ENCODE peak calls at places on chromosomes 16 and 17, in seven cellular contexts. Q, Z, W, P, T, F and C are unnamed samples.

GRCh38 chr17:44362056-44362355 is 1.6 kb downstream of the FAM171A2 start:
- DNase-seq in Q (no peak), P (no peak), T (no peak), F (no peak), Z (no peak), W (no peak), C (no peak)

GRCh38 chr17:15488557-15488956 is 21.1 kb upstream of the CDRT4 start:
- DNase-seq in P (no peak), Z (no peak), W (no peak), T (no peak), Q (no peak), F (no peak), C (no peak)

GRCh38 chr17:4715071-4715749 is 4.8 kb downstream of the ARRB2 start:
- DNase-seq in Q (no peak), W (no peak), F (no peak), Z (no peak), T (no peak), P (no peak), C (peak; percentile 9)

GRCh38 chr17:77750427-77751043 is 208.0 kb upstream of the TNRC6C start:
- DNase-seq in F (no peak), T (no peak), P (peak; percentile 3), W (no peak), Z (no peak), Q (no peak), C (no peak)

GRCh38 chr17:29710891-29711418 is 88.2 kb upstream of the CORO6 start:
- DNase-seq in T (peak; percentile 59), Z (no peak), W (no peak), F (no peak), Q (no peak), P (no peak), C (no peak)

GRCh38 chr17:14299261-14300093 is 1.4 kb upstream of the HS3ST3B1 start:
- DNase-seq in Z (peak; percentile 23), Q (peak; percentile 36), P (peak; percentile 68), W (no peak), T (no peak), F (peak; percentile 78), C (peak; percentile 18)

GRCh38 chr17:205176-205538 is 23.7 kb upstream of the DOC2B start:
- DNase-seq in T (no peak), W (no peak), P (peak; percentile 5), Q (no peak), F (no peak), Z (no peak), C (no peak)

GRCh38 chr17:32348483-32348800 is 1.5 kb upstream of the ZNF207 start:
- DNase-seq in W (no peak), Z (no peak), T (no peak), Q (no peak), P (no peak), F (no peak), C (no peak)

GRCh38 chr17:68847711-68848110 is 107.5 kb downstream of the ABCA8 start:
- DNase-seq in T (no peak), Z (no peak), W (no peak), Q (no peak), P (no peak), F (no peak), C (no peak)

GRCh38 chr17:35088911-35089845 is 25.7 kb upstream of the RFFL start:
- DNase-seq in F (peak; percentile 92), P (peak; percentile 85), Q (peak; percentile 83), T (no peak), Z (no peak), W (peak; percentile 79), C (peak; percentile 81)

GRCh38 chr17:27879987-27880608 is 13.1 kb downstream of the LYRM9 start:
- DNase-seq in F (peak; percentile 77), P (peak; percentile 84), T (no peak), W (peak; percentile 77), Q (peak; percentile 73), Z (peak; percentile 90), C (peak; percentile 49)

GRCh38 chr17:39872700-39873099 is 4.7 kb downstream of the ZPBP2 start:
- DNase-seq in Q (no peak), T (peak; percentile 1), F (no peak), P (no peak), Z (no peak), W (no peak), C (no peak)
- TF ChIP-seq CTCF in Q (no peak), T (peak; percentile 36), F (no peak), P (no peak), Z (peak; percentile 24), W (no peak), C (peak; percentile 47)

GRCh38 chr17:50620848-50621247 is 13.8 kb upstream of the ABCC3 start:
- DNase-seq in T (no peak), W (no peak), Q (no peak), F (no peak), Z (no peak), P (peak; percentile 75), C (no peak)
- TF ChIP-seq CTCF in T (no peak), W (peak; percentile 16), Q (no peak), F (peak; percentile 34), Z (no peak), P (peak; percentile 63), C (no peak)

DNA sequence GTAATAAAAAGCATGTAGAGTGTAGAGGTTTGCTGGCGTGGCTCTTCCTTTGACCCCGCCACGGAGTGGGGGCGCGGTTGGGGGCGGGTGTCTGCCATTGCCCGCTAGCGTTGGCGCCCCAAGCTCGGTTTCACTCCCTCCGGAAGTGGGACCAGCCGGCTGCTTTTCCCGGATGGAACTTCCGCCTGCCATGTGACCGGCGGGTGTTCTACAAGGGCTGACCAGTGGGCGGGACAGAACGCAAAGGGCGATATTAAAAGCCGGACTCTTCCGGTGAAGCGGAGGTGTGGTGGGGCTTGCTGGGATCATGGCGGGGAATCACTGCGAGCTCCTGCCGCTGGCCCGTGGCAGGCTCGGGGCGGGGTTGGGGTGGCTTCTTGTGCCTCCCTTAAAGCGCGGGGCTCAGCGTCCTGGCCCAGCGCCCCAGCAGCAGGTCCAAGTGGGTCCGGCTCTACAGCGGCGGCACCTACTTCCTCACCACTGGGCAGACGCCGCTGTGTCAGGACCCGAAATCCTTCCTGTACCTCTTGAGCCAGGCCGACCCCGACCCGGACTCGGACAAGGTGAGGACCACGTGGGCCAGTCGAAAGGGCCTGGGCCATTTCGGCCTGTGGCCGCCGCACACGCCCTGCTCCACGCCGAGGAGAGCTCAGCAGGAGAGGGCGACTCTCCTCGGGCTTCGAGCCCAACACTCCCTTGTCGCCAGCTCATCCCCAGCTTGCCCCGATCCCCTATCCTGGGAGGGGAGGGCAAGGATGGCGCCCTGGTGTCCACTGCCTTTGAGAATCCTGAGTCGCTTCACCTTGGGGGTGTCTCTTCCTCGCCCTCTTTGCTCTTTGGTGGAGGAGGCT is 65.6 kb downstream of the PDPK1 start:
- DNase-seq in Z (peak; percentile 99), Q (peak; percentile 96), F (peak; percentile 94), P (peak; percentile 97), W (peak; percentile 93), T (peak; percentile 79), C (peak; percentile 67)
- TF ChIP-seq CTCF in Z (no peak), Q (peak; percentile 13), F (no peak), P (no peak), W (no peak), T (peak; percentile 7), C (no peak)

DNA sequence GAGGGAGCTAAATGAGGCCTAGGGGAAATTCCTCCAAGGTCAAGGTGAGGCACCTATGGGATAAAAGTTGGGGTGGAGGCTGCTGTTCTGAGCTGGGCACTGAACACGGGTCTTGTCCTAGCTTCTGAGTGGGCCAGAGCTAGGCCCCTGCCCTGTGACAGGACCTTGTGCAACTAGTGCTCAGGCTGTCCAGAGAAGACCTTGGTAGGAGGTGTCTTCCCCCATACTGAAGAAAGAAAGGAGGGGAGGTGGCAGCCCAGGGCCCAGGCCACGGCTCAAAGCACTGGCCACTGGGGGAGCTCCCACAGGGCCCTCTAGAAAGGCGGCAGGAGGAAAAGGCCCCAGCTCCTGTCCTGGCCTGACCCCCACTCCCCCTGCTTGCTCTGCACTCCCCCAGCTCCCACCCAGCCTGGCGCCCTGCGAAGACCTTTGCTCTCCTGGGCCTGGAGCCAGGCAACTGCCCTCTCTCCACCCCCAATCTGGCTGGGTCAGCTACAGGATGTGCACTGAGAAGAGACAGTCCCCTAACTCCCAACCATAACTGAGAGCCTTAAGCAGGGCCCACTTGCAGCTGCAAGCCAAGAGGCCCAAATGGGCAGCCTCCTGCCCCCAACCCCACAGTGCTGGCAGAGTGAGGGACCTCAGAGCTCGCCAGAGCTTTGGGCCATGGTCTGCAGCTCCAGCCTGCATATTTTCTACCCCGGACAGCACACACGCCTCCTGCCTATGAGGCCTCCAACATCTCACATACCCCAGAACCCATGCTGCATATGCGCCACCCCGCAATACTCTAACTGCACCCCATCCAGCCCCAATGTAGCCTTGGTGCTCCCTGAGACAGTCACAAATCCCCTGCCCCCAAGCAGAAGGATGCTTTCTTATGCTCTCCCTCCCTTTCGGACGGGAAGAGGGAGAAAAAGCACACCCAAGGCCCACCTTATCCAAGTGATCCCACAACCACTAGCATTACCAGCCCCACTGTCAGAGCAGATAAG is 15.3 kb downstream of the HSD11B2 start:
- DNase-seq in Q (no peak), P (no peak), T (no peak), F (no peak), W (no peak), Z (no peak), C (no peak)
- TF ChIP-seq CTCF in Q (no peak), P (no peak), T (no peak), F (no peak), W (no peak), Z (no peak), C (no peak)

GRCh38 chr17:10754109-10754508 is 24.3 kb upstream of the TMEM220 start:
- DNase-seq in F (peak; percentile 37), Z (peak; percentile 72), Q (no peak), T (no peak), W (peak; percentile 34), P (peak; percentile 80), C (no peak)
- TF ChIP-seq CTCF in F (peak; percentile 17), Z (peak; percentile 61), Q (no peak), T (peak; percentile 43), W (peak; percentile 53), P (peak; percentile 18), C (peak; percentile 21)

DNA sequence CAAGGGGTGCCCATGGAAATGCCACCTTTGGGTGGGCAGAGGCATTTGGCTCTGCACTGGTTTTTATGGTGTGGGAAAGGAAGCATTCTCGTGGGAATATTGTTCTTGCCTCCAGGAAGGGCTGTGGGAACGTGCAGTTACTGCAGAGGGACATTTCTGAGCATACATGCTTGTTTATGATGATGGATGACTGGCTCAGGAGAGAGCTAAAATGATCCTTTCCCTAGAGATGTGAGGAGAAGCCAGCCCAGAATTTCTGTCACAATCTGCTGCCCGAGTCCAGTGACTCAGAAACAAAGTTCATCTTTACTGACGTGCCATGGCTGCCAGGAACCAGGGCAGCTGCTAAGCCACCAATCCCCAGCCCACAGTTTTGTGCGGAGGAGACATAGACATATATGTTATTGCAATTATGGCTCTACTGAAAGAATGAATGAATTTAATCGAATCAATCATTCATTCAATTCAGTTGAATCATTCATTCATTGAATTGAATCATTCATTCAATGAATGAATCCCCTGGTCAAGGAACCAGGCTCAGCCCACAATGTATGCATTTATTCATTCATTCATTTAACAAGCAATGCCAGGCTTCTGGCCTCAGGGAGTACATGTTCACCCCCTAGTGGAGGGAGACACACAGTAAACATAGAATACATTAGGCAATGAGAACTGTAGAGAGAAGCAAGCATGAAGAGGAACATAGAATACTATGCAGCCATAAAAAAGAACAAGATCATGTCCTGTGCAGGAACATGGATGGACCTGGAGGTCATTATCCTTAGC is 414.4 kb upstream of the HSBP1 start:
- DNase-seq in P (no peak), F (no peak), Q (no peak), Z (no peak), W (no peak), T (no peak), C (no peak)
- TF ChIP-seq CTCF in P (no peak), F (no peak), Q (no peak), Z (no peak), W (peak; percentile 32), T (peak; percentile 18), C (no peak)

GRCh38 chr16:57475711-57476339 is 10.5 kb downstream of the DOK4 start:
- DNase-seq in F (peak; percentile 85), P (peak; percentile 95), Z (peak; percentile 77), T (no peak), Q (no peak), W (peak; percentile 73), C (peak; percentile 59)
- TF ChIP-seq CTCF in F (peak; percentile 82), P (peak; percentile 72), Z (peak; percentile 58), T (peak; percentile 47), Q (peak; percentile 4), W (peak; percentile 75), C (peak; percentile 76)

GRCh38 chr17:81911277-81911961 is at the start of gene PCYT2:
- DNase-seq in Q (peak; percentile 92), T (peak; percentile 17), Z (peak; percentile 99), P (peak; percentile 96), F (peak; percentile 90), W (peak; percentile 76), C (peak; percentile 92)
- TF ChIP-seq CTCF in Q (no peak), T (no peak), Z (no peak), P (no peak), F (no peak), W (peak; percentile 38), C (no peak)